ENCODE peak calls at places on chromosomes 2 and 18, in four cellular contexts. T, V, G and E are unnamed samples.
A peak's percentile ranks its signal among the peaks of the same experiment; 100 is the strongest.

GRCh38 chr18:2588666-2589344 is 17.4 kb downstream of the NDC80 start:
- DNase-seq in V (no peak), T (no peak), G (no peak), E (no peak)

GRCh38 chr2:233700028-233700635 is 7.4 kb downstream of the UGT1A6 start:
- DNase-seq in G (peak; percentile 31), T (peak; percentile 69), V (peak; percentile 34), E (no peak)

GRCh38 chr2:234427081-234428058 is 69.5 kb downstream of the ARL4C start:
- DNase-seq in T (peak; percentile 90), V (no peak), G (no peak), E (peak; percentile 72)

GRCh38 chr2:219687266-219687665 is 59.8 kb downstream of the SLC4A3 start:
- DNase-seq in V (no peak), T (peak; percentile 61), G (no peak), E (no peak)

GRCh38 chr2:207285451-207285771 is 119.7 kb upstream of the KLF7 start:
- DNase-seq in T (peak; percentile 21), V (no peak), G (no peak), E (no peak)

GRCh38 chr2:33230133-33230618 is 246.3 kb upstream of the RASGRP3 start:
- DNase-seq in G (no peak), T (no peak), V (no peak), E (no peak)

GRCh38 chr2:191030521-191031154 is 16.7 kb upstream of the STAT1 start:
- DNase-seq in T (peak; percentile 49), V (peak; percentile 61), G (peak; percentile 57), E (peak; percentile 54)

GRCh38 chr2:241050624-241051577 is 51.2 kb downstream of the MTERF4 start:
- DNase-seq in V (no peak), G (peak; percentile 39), T (no peak), E (no peak)

GRCh38 chr2:238306680-238306998 is 13.7 kb upstream of the TRAF3IP1 start:
- DNase-seq in T (no peak), V (no peak), G (no peak), E (no peak)

GRCh38 chr2:225090746-225091145 is 48.5 kb upstream of the DOCK10 start:
- DNase-seq in G (no peak), V (no peak), T (peak; percentile 65), E (no peak)

GRCh38 chr2:228688007-228688645 is 506.6 kb upstream of the SPHKAP start:
- DNase-seq in V (peak; percentile 96), T (peak; percentile 81), G (no peak), E (no peak)

GRCh38 chr2:176096986-176097819 is 2.4 kb upstream of the HOXD12 start:
- DNase-seq in G (peak; percentile 92), V (peak; percentile 66), T (peak; percentile 48), E (peak; percentile 86)

GRCh38 chr2:16553222-16553621 is 112.4 kb downstream of the CYRIA start:
- DNase-seq in T (peak; percentile 33), V (peak; percentile 52), G (peak; percentile 28), E (peak; percentile 27)

GRCh38 chr2:178119181-178119922 is 7.1 kb downstream of the RBM45 start:
- DNase-seq in V (no peak), G (no peak), T (no peak), E (no peak)

GRCh38 chr18:12245793-12246135 is 8.4 kb upstream of the CIDEA start:
- DNase-seq in T (no peak), G (no peak), V (no peak), E (no peak)

GRCh38 chr2:91839904-91840868 is 3031.0 kb upstream of the TEKT4 start:
- DNase-seq in G (no peak), T (no peak), V (no peak), E (no peak)

GRCh38 chr2:421406-421805 is 133.5 kb upstream of the ALKAL2 start:
- DNase-seq in T (no peak), G (no peak), V (no peak), E (no peak)

GRCh38 chr2:219627105-219628100 is at the start of gene SLC4A3:
- DNase-seq in T (peak; percentile 19), G (peak; percentile 94), V (no peak), E (no peak)

GRCh38 chr18:58091099-58091611 is 47.1 kb downstream of the NEDD4L start:
- DNase-seq in G (no peak), V (no peak), T (no peak), E (no peak)

GRCh38 chr2:190800528-190800927 is 80.1 kb upstream of the GLS start:
- DNase-seq in V (no peak), T (peak; percentile 13), G (no peak), E (no peak)

GRCh38 chr2:29273004-29273703 is 157.9 kb downstream of the CLIP4 start:
- DNase-seq in G (no peak), V (no peak), T (no peak), E (no peak)

GRCh38 chr2:227191367-227191766 is 26.9 kb downstream of the COL4A3 start:
- DNase-seq in V (peak; percentile 14), G (no peak), T (peak; percentile 5), E (no peak)

GRCh38 chr2:27953077-27953476 is 62.5 kb downstream of the BABAM2 start:
- DNase-seq in T (no peak), V (no peak), G (no peak), E (no peak)

GRCh38 chr2:144099746-144100438 is 420.0 kb downstream of the ZEB2 start:
- DNase-seq in G (no peak), T (peak; percentile 98), V (peak; percentile 77), E (no peak)

GRCh38 chr2:43426305-43427031 is 169.4 kb downstream of the THADA start:
- DNase-seq in V (peak; percentile 96), T (peak; percentile 98), G (peak; percentile 81), E (peak; percentile 79)

DNA sequence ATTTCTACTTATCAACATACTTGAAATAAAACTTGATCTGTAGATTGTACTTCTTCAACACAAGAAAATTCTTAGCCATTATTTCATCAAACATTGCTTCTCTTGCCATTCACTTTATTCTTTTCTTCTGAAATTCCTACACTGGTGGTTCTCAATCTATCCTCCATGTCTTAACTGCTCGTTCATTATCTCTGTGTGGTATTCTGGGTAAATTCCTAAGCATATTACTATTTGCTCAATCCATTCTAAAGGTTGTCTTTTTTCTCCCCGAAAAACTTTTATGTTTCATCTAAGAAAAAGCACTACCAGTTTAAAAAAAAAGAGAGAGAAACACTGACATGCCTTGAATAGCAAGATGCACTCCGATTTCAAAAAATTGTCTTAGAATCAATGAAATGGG is 18.0 kb downstream of the SP3 start:
- DNase-seq in V (no peak), G (no peak), T (no peak), E (no peak)
- H3K4me1 ChIP-seq in V (peaks cover 2% of the 10 kb centered on the region), G (no peaks in the 10 kb centered on the region), T (no peaks in the 10 kb centered on the region), E (peaks cover 11% of the 10 kb centered on the region)

GRCh38 chr2:53739057-53739456 is 28.5 kb upstream of the CHAC2 start:
- DNase-seq in T (no peak), G (no peak), V (no peak), E (no peak)

GRCh38 chr2:53737091-53737490 is 30.5 kb upstream of the CHAC2 start:
- DNase-seq in G (no peak), V (no peak), T (no peak), E (no peak)

GRCh38 chr2:53744395-53745065 is 23.1 kb upstream of the CHAC2 start:
- DNase-seq in T (peak; percentile 3), G (no peak), V (peak; percentile 50), E (no peak)

DNA sequence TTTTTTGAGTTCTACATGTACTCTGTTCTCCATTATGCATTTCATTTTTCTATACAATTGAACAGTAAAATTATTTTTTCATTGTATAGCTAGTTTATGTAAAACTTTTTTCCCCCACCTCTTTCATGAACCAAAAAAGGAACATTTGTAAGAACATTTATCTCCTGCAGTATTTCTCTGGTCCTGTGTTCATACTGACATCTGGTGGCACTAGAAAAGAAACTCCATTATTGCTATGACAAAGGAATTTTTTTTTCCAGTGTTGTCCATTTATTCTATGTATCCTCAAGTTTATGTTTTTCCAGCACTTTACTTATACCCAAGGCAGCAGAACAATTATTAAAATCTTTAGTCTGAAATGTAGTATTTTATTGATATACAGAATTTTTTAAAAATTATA is 27.4 kb upstream of the CHAC2 start:
- DNase-seq in V (peak; percentile 66), G (peak; percentile 9), T (peak; percentile 64), E (no peak)
- TF ChIP-seq CTCF in V (peak; percentile 53), G (peak; percentile 59), T (peak; percentile 71), E (peak; percentile 41)

DNA sequence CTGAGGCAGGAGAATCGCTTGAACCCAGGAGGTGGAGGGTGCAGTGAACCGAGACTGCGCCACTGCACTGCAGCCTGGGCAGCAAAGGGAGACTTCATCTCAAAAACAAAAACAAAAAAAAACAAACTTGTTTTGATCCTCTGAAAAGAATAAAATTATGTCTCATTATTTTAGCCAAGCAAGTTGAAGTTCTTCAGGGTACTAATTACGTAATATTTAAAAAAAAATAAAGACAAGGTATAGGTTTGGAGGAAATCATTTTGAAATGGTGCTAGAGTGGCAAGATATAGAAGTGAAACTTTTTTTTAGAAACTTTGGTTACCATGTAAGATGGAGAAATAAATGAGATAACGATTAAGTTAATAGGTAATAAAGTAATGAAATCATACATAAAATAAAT is 54.4 kb upstream of the TMEM247 start:
- DNase-seq in T (no peak), V (no peak), G (no peak), E (no peak)
- H3K9ac ChIP-seq in T (no peak overlapping the region), V (no peak overlapping the region), G (no peak overlapping the region), E (no peak overlapping the region)

GRCh38 chr18:77007251-77007650 is 125.3 kb downstream of the MBP start:
- DNase-seq in T (no peak), V (no peak), G (no peak), E (no peak)
- H3K4me1 ChIP-seq in T (peaks cover 2% of the 10 kb centered on the region), V (no peaks in the 10 kb centered on the region), G (no peaks in the 10 kb centered on the region), E (peaks cover 54% of the 10 kb centered on the region)

GRCh38 chr2:162989507-162989906 is 150.9 kb upstream of the KCNH7 start:
- DNase-seq in G (no peak), T (no peak), V (no peak), E (no peak)
- TF ChIP-seq CTCF in G (no peak), T (no peak), V (no peak), E (no peak)

DNA sequence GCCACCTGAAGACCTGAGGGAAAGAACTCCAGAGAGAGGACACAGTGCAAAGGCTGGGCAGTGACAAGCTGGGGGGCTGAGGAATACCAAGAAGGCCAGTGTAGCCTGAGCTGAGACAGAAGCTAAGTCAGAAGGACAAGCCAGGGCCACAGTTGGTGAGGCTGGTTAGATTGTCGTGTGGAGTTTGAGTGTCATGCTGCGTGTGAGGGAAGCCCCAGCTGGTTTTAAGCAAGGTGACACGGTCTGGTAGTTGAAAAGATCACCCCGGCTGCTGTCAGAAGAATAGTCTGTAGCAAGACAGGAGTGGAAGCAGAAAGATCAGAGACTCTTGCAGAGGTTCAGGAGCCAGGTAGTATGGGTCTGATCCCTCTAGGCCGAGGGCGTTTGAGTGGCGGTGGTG is 50.6 kb upstream of the RMDN2 start:
- DNase-seq in T (no peak), G (no peak), V (no peak), E (no peak)
- H3K9ac ChIP-seq in T (no peak overlapping the region), G (no peak overlapping the region), V (no peak overlapping the region), E (no peak overlapping the region)

GRCh38 chr18:7647500-7647899 is 80.4 kb downstream of the PTPRM start:
- DNase-seq in T (no peak), V (no peak), G (no peak), E (no peak)
- H3K4me1 ChIP-seq in T (no peaks in the 10 kb centered on the region), V (no peaks in the 10 kb centered on the region), G (peaks cover 7% of the 10 kb centered on the region), E (no peaks in the 10 kb centered on the region)

GRCh38 chr2:112584134-112584890 is at the start of gene CHCHD5:
- DNase-seq in V (peak; percentile 97), G (peak; percentile 87), T (peak; percentile 94), E (no peak)
- TF ChIP-seq CTCF in V (peak; percentile 15), G (peak; percentile 6), T (peak; percentile 25), E (no peak)